ENCODE peak calls at places on chromosomes 3 and 15, in ten cellular contexts. One of them, this sample, is unnamed. For H3K4me1, the result is how much of the 10 kb centered on the place peaks cover.

GRCh38 chr3:264394-265156 is 68.0 kb downstream of the CHL1 start:
- DNase-seq in PC-3: peak
- DNase-seq in heart left ventricle: no peak
- DNase-seq in left ventricle myocardium inferior: no peak
- DNase-seq in tibial artery: no peak
- DNase-seq in mesenchymal stem cell: peak
- DNase-seq in heart right ventricle: no peak
- DNase-seq in osteoblast: no peak
- DNase-seq in Peyer's patch: no peak
- DNase-seq in suprapubic skin: no peak
- DNase-seq in this sample: no peak

GRCh38 chr3:139388961-139389551 is 391 bp downstream of the COPB2 start:
- DNase-seq in PC-3: no peak
- DNase-seq in heart left ventricle: no peak
- DNase-seq in left ventricle myocardium inferior: no peak
- DNase-seq in tibial artery: no peak
- DNase-seq in mesenchymal stem cell: peak
- DNase-seq in heart right ventricle: no peak
- DNase-seq in osteoblast: no peak
- DNase-seq in Peyer's patch: no peak
- DNase-seq in suprapubic skin: no peak
- DNase-seq in this sample: no peak

GRCh38 chr15:101391981-101392566 is 97.0 kb upstream of the SNRPA1 start:
- DNase-seq in PC-3: peak
- DNase-seq in heart left ventricle: no peak
- DNase-seq in left ventricle myocardium inferior: no peak
- DNase-seq in tibial artery: peak
- DNase-seq in mesenchymal stem cell: no peak
- DNase-seq in heart right ventricle: no peak
- DNase-seq in osteoblast: no peak
- DNase-seq in Peyer's patch: no peak
- DNase-seq in suprapubic skin: no peak
- DNase-seq in this sample: no peak

GRCh38 chr15:45435124-45435903 is 57.0 kb upstream of the GATM start:
- DNase-seq in PC-3: no peak
- DNase-seq in heart left ventricle: no peak
- DNase-seq in left ventricle myocardium inferior: no peak
- DNase-seq in tibial artery: no peak
- DNase-seq in mesenchymal stem cell: no peak
- DNase-seq in heart right ventricle: no peak
- DNase-seq in osteoblast: no peak
- DNase-seq in Peyer's patch: no peak
- DNase-seq in suprapubic skin: no peak
- DNase-seq in this sample: no peak

GRCh38 chr15:25238716-25239470 is 199.9 kb downstream of the UBE3A start:
- DNase-seq in PC-3: no peak
- DNase-seq in heart left ventricle: peak
- DNase-seq in left ventricle myocardium inferior: peak
- DNase-seq in tibial artery: no peak
- DNase-seq in mesenchymal stem cell: no peak
- DNase-seq in heart right ventricle: peak
- DNase-seq in osteoblast: peak
- DNase-seq in Peyer's patch: no peak
- DNase-seq in suprapubic skin: peak
- DNase-seq in this sample: no peak

GRCh38 chr15:87369269-87369668 is 887.3 kb downstream of the NTRK3 start:
- DNase-seq in PC-3: peak
- DNase-seq in heart left ventricle: no peak
- DNase-seq in left ventricle myocardium inferior: no peak
- DNase-seq in tibial artery: no peak
- DNase-seq in mesenchymal stem cell: peak
- DNase-seq in heart right ventricle: no peak
- DNase-seq in osteoblast: no peak
- DNase-seq in Peyer's patch: no peak
- DNase-seq in suprapubic skin: no peak
- DNase-seq in this sample: no peak

GRCh38 chr3:121748638-121749275 is 784 bp downstream of the GOLGB1 start:
- DNase-seq in PC-3: peak
- DNase-seq in heart left ventricle: no peak
- DNase-seq in left ventricle myocardium inferior: no peak
- DNase-seq in tibial artery: no peak
- DNase-seq in mesenchymal stem cell: peak
- DNase-seq in heart right ventricle: no peak
- DNase-seq in osteoblast: peak
- DNase-seq in Peyer's patch: peak
- DNase-seq in suprapubic skin: no peak
- DNase-seq in this sample: no peak

GRCh38 chr3:197458179-197458707 is 97.5 kb downstream of the BDH1 start:
- DNase-seq in PC-3: no peak
- DNase-seq in heart left ventricle: no peak
- DNase-seq in left ventricle myocardium inferior: no peak
- DNase-seq in tibial artery: no peak
- DNase-seq in mesenchymal stem cell: no peak
- DNase-seq in heart right ventricle: no peak
- DNase-seq in osteoblast: no peak
- DNase-seq in Peyer's patch: peak
- DNase-seq in suprapubic skin: no peak
- DNase-seq in this sample: no peak

GRCh38 chr3:180447156-180447555 is 154.8 kb upstream of the TTC14 start:
- DNase-seq in PC-3: peak
- DNase-seq in heart left ventricle: no peak
- DNase-seq in left ventricle myocardium inferior: no peak
- DNase-seq in tibial artery: no peak
- DNase-seq in mesenchymal stem cell: no peak
- DNase-seq in heart right ventricle: no peak
- DNase-seq in osteoblast: peak
- DNase-seq in Peyer's patch: no peak
- DNase-seq in suprapubic skin: no peak
- DNase-seq in this sample: no peak

GRCh38 chr3:11950576-11950975 is 53.6 kb upstream of the SYN2 start:
- DNase-seq in PC-3: peak
- DNase-seq in heart left ventricle: no peak
- DNase-seq in left ventricle myocardium inferior: no peak
- DNase-seq in tibial artery: no peak
- DNase-seq in mesenchymal stem cell: no peak
- DNase-seq in heart right ventricle: no peak
- DNase-seq in osteoblast: no peak
- DNase-seq in Peyer's patch: no peak
- DNase-seq in suprapubic skin: no peak
- DNase-seq in this sample: no peak

GRCh38 chr3:186044427-186044826 is 64.5 kb downstream of the ETV5 start:
- DNase-seq in PC-3: no peak
- DNase-seq in heart left ventricle: no peak
- DNase-seq in left ventricle myocardium inferior: no peak
- DNase-seq in tibial artery: no peak
- DNase-seq in mesenchymal stem cell: no peak
- DNase-seq in heart right ventricle: no peak
- DNase-seq in osteoblast: no peak
- DNase-seq in Peyer's patch: no peak
- DNase-seq in suprapubic skin: no peak
- DNase-seq in this sample: no peak

GRCh38 chr3:153809097-153809496 is 312.1 kb upstream of the ARHGEF26 start:
- DNase-seq in PC-3: no peak
- DNase-seq in heart left ventricle: no peak
- DNase-seq in left ventricle myocardium inferior: no peak
- DNase-seq in tibial artery: no peak
- DNase-seq in mesenchymal stem cell: no peak
- DNase-seq in heart right ventricle: no peak
- DNase-seq in osteoblast: no peak
- DNase-seq in Peyer's patch: no peak
- DNase-seq in suprapubic skin: no peak
- DNase-seq in this sample: no peak
- H3K4me1 ChIP-seq in PC-3: under half
- H3K4me1 ChIP-seq in heart left ventricle: under half
- H3K4me1 ChIP-seq in left ventricle myocardium inferior: under half
- H3K4me1 ChIP-seq in tibial artery: under half
- H3K4me1 ChIP-seq in mesenchymal stem cell: under half
- H3K4me1 ChIP-seq in heart right ventricle: under half
- H3K4me1 ChIP-seq in osteoblast: under half
- H3K4me1 ChIP-seq in Peyer's patch: under half
- H3K4me1 ChIP-seq in suprapubic skin: under half
- H3K4me1 ChIP-seq in this sample: under half

GRCh38 chr3:141334627-141335250 is 33.6 kb upstream of the ZBTB38 start:
- DNase-seq in PC-3: no peak
- DNase-seq in heart left ventricle: no peak
- DNase-seq in left ventricle myocardium inferior: no peak
- DNase-seq in tibial artery: no peak
- DNase-seq in mesenchymal stem cell: no peak
- DNase-seq in heart right ventricle: no peak
- DNase-seq in osteoblast: no peak
- DNase-seq in Peyer's patch: no peak
- DNase-seq in suprapubic skin: no peak
- DNase-seq in this sample: no peak
- H3K4me1 ChIP-seq in PC-3: under half
- H3K4me1 ChIP-seq in heart left ventricle: under half
- H3K4me1 ChIP-seq in left ventricle myocardium inferior: under half
- H3K4me1 ChIP-seq in tibial artery: under half
- H3K4me1 ChIP-seq in mesenchymal stem cell: under half
- H3K4me1 ChIP-seq in heart right ventricle: under half
- H3K4me1 ChIP-seq in osteoblast: half or more
- H3K4me1 ChIP-seq in Peyer's patch: under half
- H3K4me1 ChIP-seq in suprapubic skin: under half
- H3K4me1 ChIP-seq in this sample: under half

DNA sequence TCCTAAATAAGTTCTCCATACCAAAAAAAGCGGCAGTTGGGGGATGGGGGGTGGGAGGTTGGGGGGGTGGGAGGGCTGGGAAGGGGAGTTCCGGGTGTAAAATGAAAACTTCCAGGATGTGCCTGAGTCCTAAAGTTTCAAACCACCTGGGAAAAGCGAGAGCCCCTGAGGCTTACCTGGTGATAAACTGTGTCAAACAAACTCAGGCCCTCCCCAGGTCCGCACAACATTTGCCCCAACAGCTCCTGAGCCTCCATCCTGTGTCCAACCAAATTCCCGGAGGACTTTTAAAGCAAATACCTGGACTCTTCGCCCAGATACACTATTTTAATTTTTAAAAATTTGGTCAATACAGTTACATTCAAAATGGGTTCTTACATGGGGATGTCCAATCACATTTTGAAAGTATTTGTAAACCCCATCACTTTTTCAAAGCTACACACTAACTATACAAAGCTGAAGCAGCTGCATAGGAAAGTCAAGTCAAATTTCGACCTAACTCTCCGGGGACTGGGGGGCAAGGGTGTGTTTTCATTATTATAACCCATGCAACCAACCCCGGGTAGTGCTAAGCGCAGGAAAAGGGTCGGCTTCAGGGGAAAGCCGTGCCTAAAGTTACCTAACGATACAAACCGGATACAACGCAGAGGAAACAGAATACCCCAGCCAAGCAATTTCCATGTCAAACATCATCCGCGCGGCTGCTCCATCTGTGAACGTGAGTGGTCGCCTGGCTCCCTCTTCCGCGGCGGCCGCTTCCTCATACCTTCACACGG is 680 bp upstream of the FOXB1 start:
- DNase-seq in PC-3: no peak
- DNase-seq in heart left ventricle: no peak
- DNase-seq in left ventricle myocardium inferior: no peak
- DNase-seq in tibial artery: no peak
- DNase-seq in mesenchymal stem cell: no peak
- DNase-seq in heart right ventricle: no peak
- DNase-seq in osteoblast: peak
- DNase-seq in Peyer's patch: no peak
- DNase-seq in suprapubic skin: no peak
- DNase-seq in this sample: no peak
- H3K4me1 ChIP-seq in PC-3: under half
- H3K4me1 ChIP-seq in heart left ventricle: under half
- H3K4me1 ChIP-seq in left ventricle myocardium inferior: under half
- H3K4me1 ChIP-seq in tibial artery: under half
- H3K4me1 ChIP-seq in mesenchymal stem cell: under half
- H3K4me1 ChIP-seq in heart right ventricle: under half
- H3K4me1 ChIP-seq in osteoblast: under half
- H3K4me1 ChIP-seq in Peyer's patch: under half
- H3K4me1 ChIP-seq in suprapubic skin: under half
- H3K4me1 ChIP-seq in this sample: under half

DNA sequence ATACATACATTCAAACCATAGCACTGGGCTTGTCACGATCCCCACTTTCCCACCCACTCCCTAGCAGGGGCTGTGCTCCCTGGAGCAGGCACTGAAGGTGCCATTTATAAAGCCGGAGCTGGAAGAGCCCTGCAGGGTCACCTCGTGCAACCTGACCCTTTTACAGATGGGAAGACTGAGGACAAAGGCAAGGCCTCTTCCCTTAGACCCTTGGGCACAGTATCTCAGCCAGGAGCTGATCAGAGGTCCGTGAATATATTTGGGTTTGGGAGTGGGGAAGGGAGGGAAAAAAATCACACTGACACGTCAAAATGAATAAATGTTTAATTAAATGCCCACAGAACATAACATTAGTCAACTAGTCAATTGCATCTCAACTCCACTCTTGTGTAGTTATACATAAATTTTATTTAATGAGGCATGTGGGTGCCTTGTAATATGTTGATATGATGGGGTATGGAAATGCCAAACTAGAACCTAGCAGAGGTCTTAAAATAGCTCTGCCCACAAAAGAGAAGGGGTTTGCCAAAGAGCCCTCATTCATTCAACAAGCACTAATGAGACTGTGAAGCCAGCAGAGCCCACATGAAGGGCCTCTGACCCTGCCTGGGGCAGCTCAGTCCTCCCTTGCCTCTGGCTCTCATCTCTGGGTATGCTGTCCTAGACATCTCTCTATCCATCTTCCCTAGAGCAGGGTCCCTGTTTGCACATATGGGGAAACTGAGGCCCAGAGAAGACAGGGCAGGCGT is 119.4 kb downstream of the NUP210 start:
- DNase-seq in PC-3: no peak
- DNase-seq in heart left ventricle: no peak
- DNase-seq in left ventricle myocardium inferior: no peak
- DNase-seq in tibial artery: no peak
- DNase-seq in mesenchymal stem cell: no peak
- DNase-seq in heart right ventricle: no peak
- DNase-seq in osteoblast: peak
- DNase-seq in Peyer's patch: no peak
- DNase-seq in suprapubic skin: no peak
- DNase-seq in this sample: no peak
- H3K4me1 ChIP-seq in PC-3: under half
- H3K4me1 ChIP-seq in heart left ventricle: under half
- H3K4me1 ChIP-seq in left ventricle myocardium inferior: under half
- H3K4me1 ChIP-seq in tibial artery: under half
- H3K4me1 ChIP-seq in mesenchymal stem cell: under half
- H3K4me1 ChIP-seq in heart right ventricle: under half
- H3K4me1 ChIP-seq in osteoblast: under half
- H3K4me1 ChIP-seq in Peyer's patch: under half
- H3K4me1 ChIP-seq in suprapubic skin: under half
- H3K4me1 ChIP-seq in this sample: under half

GRCh38 chr3:153115326-153115725 is 46.7 kb upstream of the RAP2B start:
- DNase-seq in PC-3: no peak
- DNase-seq in heart left ventricle: no peak
- DNase-seq in left ventricle myocardium inferior: no peak
- DNase-seq in tibial artery: no peak
- DNase-seq in mesenchymal stem cell: no peak
- DNase-seq in heart right ventricle: no peak
- DNase-seq in osteoblast: no peak
- DNase-seq in Peyer's patch: no peak
- DNase-seq in suprapubic skin: no peak
- DNase-seq in this sample: no peak
- H3K4me1 ChIP-seq in PC-3: under half
- H3K4me1 ChIP-seq in heart left ventricle: under half
- H3K4me1 ChIP-seq in left ventricle myocardium inferior: under half
- H3K4me1 ChIP-seq in tibial artery: under half
- H3K4me1 ChIP-seq in mesenchymal stem cell: under half
- H3K4me1 ChIP-seq in heart right ventricle: under half
- H3K4me1 ChIP-seq in osteoblast: under half
- H3K4me1 ChIP-seq in Peyer's patch: under half
- H3K4me1 ChIP-seq in suprapubic skin: under half
- H3K4me1 ChIP-seq in this sample: under half

GRCh38 chr3:184785106-184785505 is 26.9 kb upstream of the VPS8 start:
- DNase-seq in PC-3: no peak
- DNase-seq in heart left ventricle: no peak
- DNase-seq in left ventricle myocardium inferior: no peak
- DNase-seq in tibial artery: no peak
- DNase-seq in mesenchymal stem cell: no peak
- DNase-seq in heart right ventricle: no peak
- DNase-seq in osteoblast: peak
- DNase-seq in Peyer's patch: no peak
- DNase-seq in suprapubic skin: no peak
- DNase-seq in this sample: no peak
- H3K4me1 ChIP-seq in PC-3: under half
- H3K4me1 ChIP-seq in heart left ventricle: under half
- H3K4me1 ChIP-seq in left ventricle myocardium inferior: under half
- H3K4me1 ChIP-seq in tibial artery: under half
- H3K4me1 ChIP-seq in mesenchymal stem cell: under half
- H3K4me1 ChIP-seq in heart right ventricle: under half
- H3K4me1 ChIP-seq in osteoblast: half or more
- H3K4me1 ChIP-seq in Peyer's patch: under half
- H3K4me1 ChIP-seq in suprapubic skin: under half
- H3K4me1 ChIP-seq in this sample: under half